ENCODE peak calls at places on chromosomes 7 and 10, in seven cellular contexts. R is osteocyte; K is Kasumi-1; J is activated T-cell treated with anti-CD3 and anti-CD28 coated beads for 48 hours; I is activated CD4-positive, alpha-beta T cell treated with anti-CD3 and anti-CD28 coated beads, Interleukin-2, amount 50 U/mL, for 1 hour; Z is germinal center; Y is T-helper 2 cell. B is an unnamed sample.

GRCh38 chr10:48289652-48290238 is 15.2 kb upstream of the FRMPD2 start:
- DNase-seq in R (no peak), K (peak), J (peak), I (peak), Z (peak), Y (no peak), B (peak)

GRCh38 chr7:108335264-108335918 is 120.8 kb downstream of the NRCAM start:
- DNase-seq in R (no peak), K (no peak), J (no peak), I (no peak), Z (no peak), Y (no peak), B (no peak)

GRCh38 chr7:20201380-20201779 is 15.8 kb downstream of the MACC1 start:
- DNase-seq in R (no peak), K (no peak), J (no peak), I (no peak), Z (no peak), Y (no peak), B (peak)

GRCh38 chr7:31096882-31097258 is 44.8 kb downstream of the ADCYAP1R1 start:
- DNase-seq in R (peak), K (no peak), J (no peak), I (no peak), Z (no peak), Y (no peak), B (no peak)

GRCh38 chr10:75197906-75198305 is 12.7 kb upstream of the VDAC2 start:
- DNase-seq in R (no peak), K (no peak), J (no peak), I (no peak), Z (no peak), Y (no peak), B (no peak)

GRCh38 chr10:82969405-82969804 is 1094.4 kb downstream of the NRG3 start:
- DNase-seq in R (no peak), K (peak), J (no peak), I (no peak), Z (no peak), Y (no peak), B (no peak)

GRCh38 chr7:135980665-135981180 is 3.6 kb upstream of the MTPN start:
- DNase-seq in R (no peak), K (peak), J (peak), I (peak), Z (no peak), Y (peak), B (peak)

GRCh38 chr10:15321431-15322321 is 49.4 kb downstream of the FAM171A1 start:
- DNase-seq in R (no peak), K (no peak), J (no peak), I (no peak), Z (no peak), Y (no peak), B (no peak)

GRCh38 chr7:45687721-45688120 is 113.6 kb downstream of the ADCY1 start:
- DNase-seq in R (peak), K (no peak), J (no peak), I (no peak), Z (no peak), Y (no peak), B (no peak)

GRCh38 chr7:129969881-129970446 is 17.2 kb upstream of the UBE2H start:
- DNase-seq in R (no peak), K (no peak), J (no peak), I (no peak), Z (no peak), Y (no peak), B (no peak)

GRCh38 chr10:96271017-96271815 is at the start of gene BLNK:
- DNase-seq in R (no peak), K (peak), J (no peak), I (no peak), Z (peak), Y (no peak), B (peak)

GRCh38 chr7:5206686-5207085 is 16.7 kb downstream of the WIPI2 start:
- DNase-seq in R (no peak), K (no peak), J (no peak), I (no peak), Z (no peak), Y (no peak), B (no peak)

GRCh38 chr10:34698979-34699378 is 116.1 kb downstream of the PARD3 start:
- DNase-seq in R (no peak), K (no peak), J (no peak), I (no peak), Z (no peak), Y (no peak), B (no peak)

GRCh38 chr7:106926892-106927291 is 61.8 kb downstream of the PIK3CG start:
- DNase-seq in R (no peak), K (no peak), J (no peak), I (no peak), Z (no peak), Y (no peak), B (no peak)

GRCh38 chr7:116562529-116563121 is 37.8 kb downstream of the CAV1 start:
- DNase-seq in R (no peak), K (no peak), J (no peak), I (no peak), Z (no peak), Y (no peak), B (no peak)

GRCh38 chr7:24573008-24573553 is at the start of gene PALS2:
- DNase-seq in R (peak), K (peak), J (peak), I (peak), Z (peak), Y (peak), B (peak)

GRCh38 chr10:17710181-17710580 is 41.8 kb upstream of the TMEM236 start:
- DNase-seq in R (no peak), K (no peak), J (no peak), I (no peak), Z (no peak), Y (no peak), B (no peak)

GRCh38 chr10:79221110-79222051 is 125.9 kb upstream of the PPIF start:
- DNase-seq in R (no peak), K (no peak), J (no peak), I (no peak), Z (no peak), Y (no peak), B (no peak)

GRCh38 chr7:28792858-28793257 is 165.3 kb downstream of the TRIL start:
- DNase-seq in R (no peak), K (no peak), J (no peak), I (no peak), Z (no peak), Y (no peak), B (no peak)

GRCh38 chr7:71408276-71408675 is 276.3 kb downstream of the GALNT17 start:
- DNase-seq in R (no peak), K (no peak), J (no peak), I (no peak), Z (no peak), Y (no peak), B (no peak)

GRCh38 chr10:112967200-112967599 is 17.2 kb downstream of the TCF7L2 start:
- DNase-seq in R (no peak), K (no peak), J (no peak), I (no peak), Z (no peak), Y (no peak), B (no peak)

GRCh38 chr10:33273295-33274002 is 61.0 kb downstream of the NRP1 start:
- DNase-seq in R (peak), K (no peak), J (no peak), I (no peak), Z (no peak), Y (no peak), B (no peak)

GRCh38 chr10:114499120-114499519 is 94.8 kb upstream of the AFAP1L2 start:
- DNase-seq in R (no peak), K (no peak), J (no peak), I (no peak), Z (no peak), Y (no peak), B (no peak)

GRCh38 chr10:15856328-15857000 is 3.8 kb downstream of the MINDY3 start:
- DNase-seq in R (no peak), K (peak), J (no peak), I (no peak), Z (no peak), Y (no peak), B (no peak)

GRCh38 chr7:32892521-32893224 is 1.1 kb upstream of the KBTBD2 start:
- DNase-seq in R (peak), K (peak), J (peak), I (peak), Z (peak), Y (peak), B (peak)

GRCh38 chr7:66859794-66860645 is 61.0 kb upstream of the TMEM248 start:
- DNase-seq in R (no peak), K (no peak), J (peak), I (no peak), Z (no peak), Y (no peak), B (no peak)

GRCh38 chr10:84026821-84027257 is 112.5 kb upstream of the GHITM start:
- DNase-seq in R (no peak), K (peak), J (no peak), I (no peak), Z (peak), Y (no peak), B (no peak)

GRCh38 chr7:73596191-73597065 is 18.0 kb upstream of the TBL2 start:
- DNase-seq in R (no peak), K (no peak), J (no peak), I (no peak), Z (no peak), Y (no peak), B (no peak)

GRCh38 chr7:3914385-3914784 is 613.3 kb downstream of the SDK1 start:
- DNase-seq in R (no peak), K (no peak), J (no peak), I (no peak), Z (no peak), Y (no peak), B (no peak)

GRCh38 chr7:40918701-40919271 is 784.0 kb downstream of the SUGCT start:
- DNase-seq in R (no peak), K (no peak), J (no peak), I (no peak), Z (no peak), Y (no peak), B (no peak)

GRCh38 chr10:42975558-42976352 is 101.1 kb upstream of the RET start:
- DNase-seq in R (peak), K (peak), J (no peak), I (no peak), Z (no peak), Y (no peak), B (no peak)

GRCh38 chr7:157509226-157509625 is 172.4 kb downstream of the DNAJB6 start:
- DNase-seq in R (no peak), K (no peak), J (no peak), I (no peak), Z (no peak), Y (no peak), B (no peak)

GRCh38 chr10:42929993-42930392 is 146.9 kb upstream of the RET start:
- DNase-seq in R (no peak), K (no peak), J (no peak), I (no peak), Z (no peak), Y (no peak), B (no peak)

GRCh38 chr7:4015371-4015770 is 666.7 kb upstream of the FOXK1 start:
- DNase-seq in R (peak), K (no peak), J (no peak), I (no peak), Z (no peak), Y (no peak), B (no peak)

GRCh38 chr10:122657734-122658133 is 41.9 kb downstream of the C10orf120 start:
- DNase-seq in R (no peak), K (no peak), J (no peak), I (no peak), Z (no peak), Y (no peak), B (no peak)

GRCh38 chr10:21526184-21526951 is 886 bp upstream of the SKIDA1 start:
- DNase-seq in R (peak), K (peak), J (peak), I (peak), Z (peak), Y (peak), B (peak)